ENCODE peak calls at places on chromosomes 4 and X, in six cellular contexts. G is WERI-Rb-1, M is dorsolateral prefrontal cortex, J is cardiac muscle cell, Z is IMR-90, U is ovary. Q is an unnamed sample.
A peak's percentile ranks its signal among the peaks of the same experiment; 100 is the strongest.

GRCh38 chr4:160299608-160300007 is 1196.7 kb downstream of the RAPGEF2 start:
- DNase-seq in G (no peak), J (peak; percentile 0), Z (no peak), M (no peak), U (no peak), Q (no peak)

GRCh38 chr4:111641813-111642579 is 503.3 kb upstream of the FAM241A start:
- DNase-seq in U (no peak), M (peak; percentile 59), Z (peak; percentile 86), J (peak; percentile 95), G (peak; percentile 83), Q (peak; percentile 43)

GRCh38 chr4:186726440-186727148 is 2.9 kb upstream of the FAT1 start:
- DNase-seq in M (peak; percentile 53), U (peak; percentile 77), Z (peak; percentile 80), G (no peak), J (peak; percentile 88), Q (peak; percentile 87)

GRCh38 chr4:180900781-180901180 is 1342.4 kb upstream of the TENM3 start:
- DNase-seq in U (no peak), M (no peak), Z (no peak), J (no peak), G (no peak), Q (no peak)

GRCh38 chr4:180566492-180566891 is 1676.7 kb upstream of the TENM3 start:
- DNase-seq in G (no peak), U (no peak), J (no peak), M (no peak), Z (no peak), Q (no peak)

GRCh38 chr4:1992468-1993168 is 16.2 kb downstream of the NELFA start:
- DNase-seq in U (no peak), M (no peak), Z (no peak), G (no peak), J (peak; percentile 65), Q (no peak)

GRCh38 chr4:174928575-174929253 is 10.6 kb downstream of the ADAM29 start:
- DNase-seq in M (no peak), G (no peak), J (no peak), U (no peak), Z (no peak), Q (no peak)

GRCh38 chr4:932713-933070 is 432 bp downstream of the TMEM175 start:
- DNase-seq in Z (peak; percentile 23), G (peak; percentile 57), J (no peak), U (no peak), M (no peak), Q (no peak)

GRCh38 chr4:22129454-22130075 is 181.0 kb upstream of the KCNIP4 start:
- DNase-seq in M (no peak), U (no peak), G (peak; percentile 61), J (peak; percentile 63), Z (peak; percentile 26), Q (no peak)

GRCh38 chrX:117996918-117997480 is 119.6 kb downstream of the KLHL13 start:
- DNase-seq in M (no peak), G (no peak), U (no peak), J (no peak), Z (peak; percentile 63), Q (no peak)

GRCh38 chr4:120018786-120019185 is 47.9 kb downstream of the MAD2L1 start:
- DNase-seq in Z (peak; percentile 57), G (no peak), U (no peak), J (no peak), M (no peak), Q (no peak)

GRCh38 chr4:120017939-120018692 is 48.5 kb downstream of the MAD2L1 start:
- DNase-seq in U (no peak), Z (no peak), G (no peak), M (no peak), J (no peak), Q (no peak)
- TF ChIP-seq CTCF in U (no peak), Z (no peak), G (no peak), M (no peak), J (no peak), Q (no peak)

GRCh38 chr4:148170408-148171385 is 271.5 kb downstream of the NR3C2 start:
- DNase-seq in M (no peak), J (no peak), G (no peak), U (no peak), Z (no peak), Q (no peak)
- TF ChIP-seq CTCF in M (no peak), J (no peak), G (no peak), U (no peak), Z (no peak), Q (no peak)

DNA sequence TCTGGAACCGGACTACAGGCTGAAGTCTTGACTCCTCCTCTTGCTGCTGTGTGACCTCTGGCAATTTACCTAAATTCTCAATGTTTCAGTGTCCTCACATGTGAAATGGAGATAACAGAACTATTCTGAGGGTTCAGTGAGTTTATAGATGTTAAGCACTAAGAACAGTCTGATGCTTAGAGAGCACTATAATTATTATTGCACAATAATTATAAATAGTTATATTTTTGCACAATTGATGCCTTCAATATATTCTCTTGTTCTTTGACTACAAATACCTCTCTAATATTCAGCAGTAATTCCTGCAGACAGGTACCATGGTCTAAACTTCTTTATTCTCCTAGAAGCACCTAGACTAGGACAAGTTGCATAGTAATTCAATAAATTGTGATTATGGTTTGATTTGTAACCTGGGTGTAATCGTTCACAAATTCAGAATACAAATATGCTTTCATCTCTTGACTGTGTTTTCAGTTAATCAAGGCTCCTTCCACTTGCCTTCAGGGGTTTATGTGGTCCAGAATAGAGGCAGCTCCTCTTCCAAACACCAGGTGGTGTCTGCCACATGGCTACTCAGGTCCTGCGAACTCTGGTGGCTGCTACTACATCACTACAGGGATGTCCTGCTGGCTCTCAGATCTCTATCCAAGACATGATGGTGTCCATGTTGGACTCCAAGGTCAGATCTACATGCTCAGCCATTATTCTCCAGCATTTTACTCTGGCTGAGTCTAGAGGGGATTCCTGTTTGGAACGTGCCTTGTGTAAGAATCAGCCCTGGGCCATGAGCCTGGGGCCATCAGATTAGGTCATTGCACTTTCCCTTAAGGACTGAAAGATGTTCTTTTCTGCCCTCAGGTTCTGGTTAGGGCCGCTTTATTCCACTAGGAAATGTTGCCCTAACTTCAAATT is 103.4 kb downstream of the QRFPR start:
- DNase-seq in G (peak; percentile 58), J (no peak), U (no peak), M (no peak), Z (no peak), Q (no peak)
- TF ChIP-seq CTCF in G (peak; percentile 84), J (no peak), U (no peak), M (no peak), Z (no peak), Q (peak; percentile 55)

GRCh38 chr4:38169524-38169923 is 209.3 kb downstream of the PTTG2 start:
- DNase-seq in Z (peak; percentile 43), G (no peak), J (no peak), U (no peak), M (no peak), Q (no peak)
- TF ChIP-seq CTCF in Z (no peak), G (no peak), J (no peak), U (no peak), M (no peak), Q (no peak)

GRCh38 chrX:1555370-1555769 is 18.4 kb upstream of the P2RY8 start:
- DNase-seq in M (no peak), G (no peak), Z (no peak), J (no peak), U (no peak), Q (no peak)
- TF ChIP-seq CTCF in M (no peak), G (no peak), Z (no peak), J (no peak), U (no peak), Q (no peak)

DNA sequence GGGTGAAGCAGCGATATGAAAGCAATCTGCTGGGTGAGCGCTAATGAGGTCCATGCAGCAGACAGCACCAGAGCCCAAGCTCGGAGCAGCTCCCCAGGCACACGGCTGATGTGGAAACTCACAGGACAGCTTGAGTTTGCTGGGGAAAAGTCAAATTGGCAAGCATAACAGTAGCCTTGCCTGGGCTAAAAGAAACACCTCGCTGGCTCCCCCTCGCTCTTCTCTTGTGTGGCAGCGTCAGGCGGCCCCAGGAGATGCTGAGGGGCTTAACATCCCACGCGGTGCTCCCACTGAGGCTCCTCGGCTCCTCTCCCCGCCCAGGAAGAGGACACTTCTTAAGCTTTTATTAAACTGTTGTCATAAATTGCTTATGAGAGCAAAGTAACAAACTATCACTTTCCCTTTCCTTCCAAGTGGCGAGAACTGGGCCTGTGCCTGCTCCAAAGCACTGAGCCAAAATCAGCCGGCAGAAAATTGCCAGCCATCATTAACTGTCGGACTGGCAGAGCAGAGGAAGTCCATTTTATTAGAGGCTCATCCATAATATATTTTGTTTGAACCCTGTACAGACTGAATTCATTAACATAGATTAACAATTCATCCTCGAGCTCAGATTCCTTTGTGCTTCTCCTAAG is 111.4 kb downstream of the TSPAN5 start:
- DNase-seq in J (peak; percentile 86), M (peak; percentile 47), G (no peak), U (peak; percentile 76), Z (peak; percentile 54), Q (no peak)
- TF ChIP-seq CTCF in J (peak; percentile 44), M (no peak), G (no peak), U (no peak), Z (no peak), Q (no peak)

GRCh38 chr4:154024097-154024496 is 235.2 kb upstream of the SFRP2 start:
- DNase-seq in G (peak; percentile 43), Z (no peak), U (no peak), M (no peak), J (no peak), Q (no peak)
- TF ChIP-seq CTCF in G (peak; percentile 54), Z (no peak), U (no peak), M (no peak), J (no peak), Q (peak; percentile 27)